ENCODE peak calls at places on chromosomes 7 and 10, in eight cellular contexts. One of them, this sample, is unnamed.
A peak's percentile ranks its signal among the peaks of the same experiment; 100 is the strongest.

GRCh38 chr10:132349766-132350165 is 17.8 kb downstream of the LRRC27 start:
- DNase-seq in CD8-positive, alpha-beta memory T cell: no peak
- DNase-seq in HFFc6: no peak
- DNase-seq in AG08395: no peak
- DNase-seq in Ammon's horn: no peak
- DNase-seq in AG09309: no peak
- DNase-seq in CD4-positive, alpha-beta memory T cell: no peak
- DNase-seq in NCI-H1092 treated with DMSO at 0.1 percent for 48 hours: no peak
- DNase-seq in this sample: no peak

GRCh38 chr10:69938541-69938991 is 114.1 kb upstream of the MACROH2A2 start:
- DNase-seq in HFFc6: no peak
- DNase-seq in AG08395: no peak
- DNase-seq in AG09309: no peak
- DNase-seq in CD4-positive, alpha-beta memory T cell: no peak
- DNase-seq in Ammon's horn: no peak
- DNase-seq in CD8-positive, alpha-beta memory T cell: no peak
- DNase-seq in NCI-H1092 treated with DMSO at 0.1 percent for 48 hours: peak; percentile 17
- DNase-seq in this sample: no peak

GRCh38 chr10:14603539-14604102 is 171.1 kb downstream of the FAM107B start:
- DNase-seq in HFFc6: no peak
- DNase-seq in NCI-H1092 treated with DMSO at 0.1 percent for 48 hours: no peak
- DNase-seq in AG08395: no peak
- DNase-seq in AG09309: no peak
- DNase-seq in CD4-positive, alpha-beta memory T cell: no peak
- DNase-seq in CD8-positive, alpha-beta memory T cell: peak; percentile 31
- DNase-seq in Ammon's horn: no peak
- DNase-seq in this sample: peak; percentile 23

GRCh38 chr7:111853231-111853990 is 291.1 kb upstream of the IMMP2L start:
- DNase-seq in AG09309: no peak
- DNase-seq in NCI-H1092 treated with DMSO at 0.1 percent for 48 hours: no peak
- DNase-seq in CD4-positive, alpha-beta memory T cell: no peak
- DNase-seq in HFFc6: peak; percentile 19
- DNase-seq in CD8-positive, alpha-beta memory T cell: no peak
- DNase-seq in Ammon's horn: peak; percentile 58
- DNase-seq in AG08395: peak; percentile 37
- DNase-seq in this sample: no peak

GRCh38 chr10:99621454-99622246 is 1.4 kb upstream of the SLC25A28 start:
- DNase-seq in NCI-H1092 treated with DMSO at 0.1 percent for 48 hours: peak; percentile 70
- DNase-seq in Ammon's horn: no peak
- DNase-seq in CD4-positive, alpha-beta memory T cell: no peak
- DNase-seq in HFFc6: no peak
- DNase-seq in CD8-positive, alpha-beta memory T cell: no peak
- DNase-seq in AG08395: no peak
- DNase-seq in AG09309: peak; percentile 52
- DNase-seq in this sample: no peak

GRCh38 chr7:36357054-36357453 is 32.6 kb upstream of the ANLN start:
- DNase-seq in AG09309: no peak
- DNase-seq in HFFc6: no peak
- DNase-seq in Ammon's horn: peak; percentile 9
- DNase-seq in CD4-positive, alpha-beta memory T cell: no peak
- DNase-seq in CD8-positive, alpha-beta memory T cell: no peak
- DNase-seq in NCI-H1092 treated with DMSO at 0.1 percent for 48 hours: no peak
- DNase-seq in AG08395: no peak
- DNase-seq in this sample: no peak

GRCh38 chr10:101843032-101843991 is at the start of gene KCNIP2:
- DNase-seq in CD4-positive, alpha-beta memory T cell: peak; percentile 54
- DNase-seq in HFFc6: no peak
- DNase-seq in Ammon's horn: peak; percentile 67
- DNase-seq in AG08395: no peak
- DNase-seq in NCI-H1092 treated with DMSO at 0.1 percent for 48 hours: peak; percentile 9
- DNase-seq in AG09309: no peak
- DNase-seq in CD8-positive, alpha-beta memory T cell: peak; percentile 43
- DNase-seq in this sample: peak; percentile 47

GRCh38 chr10:3806603-3807002 is 21.6 kb upstream of the KLF6 start:
- DNase-seq in HFFc6: peak; percentile 82
- DNase-seq in AG08395: peak; percentile 49
- DNase-seq in NCI-H1092 treated with DMSO at 0.1 percent for 48 hours: no peak
- DNase-seq in CD8-positive, alpha-beta memory T cell: no peak
- DNase-seq in AG09309: no peak
- DNase-seq in Ammon's horn: no peak
- DNase-seq in CD4-positive, alpha-beta memory T cell: peak; percentile 23
- DNase-seq in this sample: no peak

GRCh38 chr7:3888096-3888495 is 587.0 kb downstream of the SDK1 start:
- DNase-seq in CD8-positive, alpha-beta memory T cell: no peak
- DNase-seq in HFFc6: no peak
- DNase-seq in AG08395: no peak
- DNase-seq in NCI-H1092 treated with DMSO at 0.1 percent for 48 hours: no peak
- DNase-seq in CD4-positive, alpha-beta memory T cell: no peak
- DNase-seq in AG09309: no peak
- DNase-seq in Ammon's horn: peak; percentile 47
- DNase-seq in this sample: no peak